ENCODE peak calls at places on chromosomes 12 and 14, in five cellular contexts. R is A549, S is RWPE1, X is body of pancreas, U is Karpas-422. M is an unnamed sample.

GRCh38 chr14:105748204-105748578 is 221.8 kb downstream of the TMEM121 start:
- DNase-seq in R (no peak), X (peak; percentile 52), U (no peak), S (peak; percentile 19), M (no peak)

GRCh38 chr14:93954900-93955891 is 21.2 kb downstream of the ASB2 start:
- DNase-seq in S (no peak), U (peak; percentile 79), X (no peak), R (no peak), M (no peak)

GRCh38 chr12:67237231-67237630 is 31.9 kb upstream of the CAND1 start:
- DNase-seq in U (no peak), S (no peak), R (no peak), X (no peak), M (no peak)

GRCh38 chr12:527241-527640 is 67.5 kb downstream of the B4GALNT3 start:
- DNase-seq in X (no peak), S (no peak), R (no peak), U (no peak), M (no peak)

GRCh38 chr12:63805704-63806672 is 26.3 kb downstream of the RXYLT1 start:
- DNase-seq in S (no peak), X (peak; percentile 55), R (no peak), U (no peak), M (no peak)

GRCh38 chr14:24367506-24368214 is at the start of gene NFATC4:
- DNase-seq in S (no peak), R (no peak), X (peak; percentile 72), U (peak; percentile 85), M (no peak)

GRCh38 chr12:88310666-88311065 is 168.6 kb downstream of the TMTC3 start:
- DNase-seq in R (no peak), S (no peak), U (no peak), X (no peak), M (no peak)

GRCh38 chr12:77065361-77066204 is at the start of gene E2F7:
- DNase-seq in U (peak; percentile 95), R (peak; percentile 96), X (peak; percentile 92), S (peak; percentile 99), M (peak; percentile 9)

GRCh38 chr12:54413284-54414190 is 5.5 kb downstream of the ITGA5 start:
- DNase-seq in R (no peak), X (no peak), S (no peak), U (no peak), M (no peak)

GRCh38 chr12:103748002-103748401 is 93.0 kb downstream of the NT5DC3 start:
- DNase-seq in S (peak; percentile 62), U (no peak), R (no peak), X (no peak), M (no peak)

GRCh38 chr12:53467880-53468279 is 16.0 kb downstream of the PCBP2 start:
- DNase-seq in R (no peak), X (no peak), S (no peak), U (no peak), M (no peak)

GRCh38 chr12:46921754-46922113 is 95.9 kb upstream of the SLC38A4 start:
- DNase-seq in X (no peak), S (no peak), U (no peak), R (no peak), M (no peak)

GRCh38 chr14:105889666-105890473 is 363.5 kb downstream of the TMEM121 start:
- DNase-seq in X (peak; percentile 0), S (no peak), U (no peak), R (no peak), M (no peak)

GRCh38 chr12:915090-915489 is 34.4 kb downstream of the RAD52 start:
- DNase-seq in X (no peak), R (no peak), U (no peak), S (no peak), M (no peak)

GRCh38 chr14:101620039-101620788 is 58.9 kb downstream of the DIO3 start:
- DNase-seq in R (no peak), S (no peak), X (no peak), U (no peak), M (no peak)

GRCh38 chr12:84874125-84874824 is 38.3 kb downstream of the SLC6A15 start:
- DNase-seq in U (peak; percentile 80), S (peak; percentile 34), X (no peak), R (peak; percentile 10), M (peak; percentile 6)

GRCh38 chr12:6556857-6557256 is 1.0 kb upstream of the IFFO1 start:
- DNase-seq in S (no peak), X (no peak), U (peak; percentile 49), R (no peak), M (no peak)

GRCh38 chr12:68210875-68211274 is 14.7 kb downstream of the IL26 start:
- DNase-seq in S (no peak), U (no peak), R (no peak), X (no peak), M (no peak)

GRCh38 chr12:5022465-5023061 is 21.1 kb upstream of the KCNA5 start:
- DNase-seq in S (peak; percentile 53), U (peak; percentile 83), R (peak; percentile 66), X (peak; percentile 52), M (peak; percentile 13)

GRCh38 chr12:107580750-107581529 is 104.7 kb upstream of the PWP1 start:
- DNase-seq in S (no peak), R (no peak), U (no peak), X (peak; percentile 10), M (no peak)

GRCh38 chr12:17527021-17527420 is 563.0 kb downstream of the RERGL start:
- DNase-seq in X (no peak), S (no peak), R (no peak), U (no peak), M (no peak)

GRCh38 chr12:119071638-119072231 is 90.4 kb downstream of the SRRM4 start:
- DNase-seq in S (no peak), U (no peak), X (no peak), R (no peak), M (no peak)

GRCh38 chr12:57247041-57247440 is 3.9 kb downstream of the STAC3 start:
- DNase-seq in U (no peak), X (no peak), S (no peak), R (no peak), M (no peak)

GRCh38 chr12:100733817-100734593 is 60.6 kb upstream of the ANO4 start:
- DNase-seq in S (no peak), R (peak; percentile 17), U (peak; percentile 52), X (no peak), M (no peak)

GRCh38 chr12:11771356-11771755 is 121.9 kb downstream of the ETV6 start:
- DNase-seq in S (no peak), R (no peak), X (peak; percentile 35), U (no peak), M (no peak)

GRCh38 chr14:93281937-93282336 is 50.9 kb downstream of the BTBD7 start:
- DNase-seq in R (no peak), U (no peak), X (no peak), S (no peak), M (no peak)

GRCh38 chr14:102629011-102629444 is 36.6 kb downstream of the RCOR1 start:
- DNase-seq in S (no peak), X (no peak), R (no peak), U (no peak), M (no peak)

GRCh38 chr14:91354221-91354916 is 63.3 kb downstream of the CCDC88C start:
- DNase-seq in S (no peak), U (no peak), X (no peak), R (no peak), M (no peak)

GRCh38 chr12:108653082-108653516 is 19.4 kb upstream of the SELPLG start:
- DNase-seq in X (no peak), R (no peak), U (peak; percentile 57), S (no peak), M (no peak)

GRCh38 chr12:69884386-69884785 is 59.4 kb downstream of the MYRFL start:
- DNase-seq in U (no peak), R (no peak), X (no peak), S (no peak), M (no peak)

GRCh38 chr12:107511292-107511691 is 174.3 kb upstream of the PWP1 start:
- DNase-seq in X (no peak), R (no peak), U (no peak), S (no peak), M (no peak)

GRCh38 chr12:50598321-50598862 is 93.6 kb downstream of the DIP2B start:
- DNase-seq in R (no peak), U (peak; percentile 65), X (no peak), S (no peak), M (no peak)

GRCh38 chr14:21104448-21105060 is 3.7 kb downstream of the TMEM253 start:
- DNase-seq in U (peak; percentile 88), S (peak; percentile 73), X (peak; percentile 83), R (peak; percentile 69), M (peak; percentile 78)

GRCh38 chr12:71000748-71001147 is 80.2 kb upstream of the PTPRR start:
- DNase-seq in S (no peak), X (no peak), R (no peak), U (no peak), M (no peak)

GRCh38 chr14:24079521-24080141 is 8.3 kb downstream of the CPNE6 start:
- DNase-seq in R (no peak), S (no peak), X (peak; percentile 33), U (no peak), M (no peak)

GRCh38 chr14:52112336-52113018 is 43.6 kb upstream of the NID2 start:
- DNase-seq in U (no peak), S (no peak), R (no peak), X (no peak), M (no peak)
- H3K27ac ChIP-seq in U (no peak overlapping the region), S (no peak overlapping the region), R (peak overlapping the region; percentile 32), X (no peak overlapping the region), M (no peak overlapping the region)

DNA sequence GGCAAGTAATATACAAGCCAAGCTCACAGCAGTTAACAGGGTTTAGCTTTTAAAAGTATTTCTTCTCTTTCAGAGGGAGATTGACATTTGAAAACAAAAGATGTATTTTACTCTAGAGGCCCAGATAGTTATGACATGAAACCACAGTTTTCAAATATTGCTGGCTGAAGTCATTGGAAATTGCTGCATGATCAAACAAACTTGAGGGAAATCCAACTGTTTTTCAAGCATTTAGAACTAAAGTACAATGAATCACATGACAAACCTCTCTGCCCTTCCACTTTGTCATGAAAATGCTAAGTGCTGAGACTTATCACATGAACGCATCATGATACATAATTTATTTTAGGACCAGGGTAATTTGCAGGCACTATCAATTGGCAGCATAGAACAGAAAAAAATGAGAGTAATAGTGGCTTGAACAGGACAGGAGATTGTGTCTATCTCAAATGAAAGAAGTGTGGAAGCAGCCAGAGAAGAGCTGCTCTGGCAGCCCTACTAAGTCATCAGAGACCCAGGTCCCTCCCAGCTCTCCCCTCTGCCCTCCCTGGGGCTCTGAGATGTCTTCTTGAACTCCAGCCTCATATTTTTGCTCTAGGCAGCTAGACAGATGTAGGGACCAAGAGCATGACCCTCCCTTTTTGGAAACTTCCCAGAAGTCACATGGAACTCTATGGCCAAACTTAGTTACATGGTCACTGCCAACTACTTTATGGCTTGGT is 90.1 kb upstream of the PELI2 start:
- DNase-seq in R (no peak), S (no peak), X (no peak), U (no peak), M (no peak)
- H3K27ac ChIP-seq in R (no peak overlapping the region), S (no peak overlapping the region), X (no peak overlapping the region), U (no peak overlapping the region), M (no peak overlapping the region)

GRCh38 chr12:80556566-80556965 is 112.5 kb downstream of the PTPRQ start:
- DNase-seq in R (no peak), X (no peak), U (no peak), S (no peak), M (no peak)
- H3K27ac ChIP-seq in R (no peak overlapping the region), X (no peak overlapping the region), U (no peak overlapping the region), S (no peak overlapping the region), M (no peak overlapping the region)

DNA sequence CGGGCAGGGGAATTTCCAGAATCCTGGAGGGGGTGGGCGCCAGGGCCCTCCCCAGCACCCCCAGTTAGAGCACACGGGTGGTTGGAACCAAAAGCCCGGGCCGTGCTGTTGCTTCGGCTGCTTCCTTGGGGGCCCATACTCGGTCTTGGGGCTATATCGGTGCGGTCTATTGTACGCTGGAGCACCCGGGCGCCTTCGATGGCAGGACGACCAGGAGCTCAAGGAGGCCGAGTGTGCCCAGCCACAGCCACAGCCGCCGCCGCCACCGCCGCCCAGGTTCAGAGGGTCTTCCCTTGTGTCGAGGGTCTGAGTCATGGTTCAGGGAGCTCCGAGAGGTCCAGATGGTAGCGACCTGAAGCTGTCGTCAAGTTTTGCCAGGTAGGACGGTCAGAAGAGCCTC is 548 bp downstream of the CCER1 start:
- DNase-seq in S (no peak), U (no peak), R (no peak), X (no peak), M (no peak)
- H3K27ac ChIP-seq in S (no peak overlapping the region), U (no peak overlapping the region), R (no peak overlapping the region), X (no peak overlapping the region), M (no peak overlapping the region)